ENCODE peak calls at places on chromosomes 12 and 14, in six cellular contexts. F is HEK293T; B is HAP-1; H is lower leg skin; Z is GM04504; E is stimulated activated naive B cell treated with anti-CD40 and anti-IgM and Interleukin-4, amounts not matched to agents 10 μg/mL and 1 μg/mL and 100 μg/mL, for 72 hours. U is an unnamed sample.

GRCh38 chr12:116294464-116295002 is 17.0 kb upstream of the MED13L start:
- DNase-seq in F (no peak), B (no peak), H (no peak), Z (no peak), E (no peak), U (no peak)

GRCh38 chr14:92645841-92646478 is 102.5 kb downstream of the LGMN start:
- DNase-seq in F (no peak), B (no peak), H (no peak), Z (peak), E (no peak), U (no peak)

GRCh38 chr12:24922109-24922508 is 26.8 kb downstream of the BCAT1 start:
- DNase-seq in F (no peak), B (no peak), H (no peak), Z (no peak), E (no peak), U (no peak)

GRCh38 chr14:36070056-36071043 is 106.2 kb downstream of the PTCSC3 start:
- DNase-seq in F (peak), B (peak), H (no peak), Z (peak), E (no peak), U (peak)

GRCh38 chr12:76028649-76029277 is 2.8 kb downstream of the PHLDA1 start:
- DNase-seq in F (no peak), B (no peak), H (no peak), Z (no peak), E (no peak), U (no peak)

GRCh38 chr12:58616618-58617017 is 303.7 kb downstream of the LRIG3 start:
- DNase-seq in F (no peak), B (no peak), H (no peak), Z (no peak), E (no peak), U (no peak)

GRCh38 chr14:91419044-91419397 is 1.4 kb upstream of the CCDC88C start:
- DNase-seq in F (no peak), B (no peak), H (no peak), Z (no peak), E (no peak), U (no peak)

GRCh38 chr14:53924754-53925153 is 31.9 kb downstream of the BMP4 start:
- DNase-seq in F (no peak), B (no peak), H (no peak), Z (peak), E (no peak), U (no peak)

GRCh38 chr14:23301969-23302289 is 730 bp downstream of the PPP1R3E start:
- DNase-seq in F (no peak), B (no peak), H (no peak), Z (no peak), E (no peak), U (no peak)

GRCh38 chr12:94203181-94203546 is 54.8 kb downstream of the PLXNC1 start:
- DNase-seq in F (no peak), B (no peak), H (no peak), Z (no peak), E (no peak), U (no peak)

GRCh38 chr14:53630336-53630735 is 326.3 kb downstream of the BMP4 start:
- DNase-seq in F (no peak), B (no peak), H (no peak), Z (no peak), E (no peak), U (no peak)

GRCh38 chr12:29073631-29074239 is 75.3 kb upstream of the FAR2 start:
- DNase-seq in F (peak), B (peak), H (no peak), Z (no peak), E (no peak), U (peak)

GRCh38 chr14:92451245-92451644 is 62.3 kb upstream of the RIN3 start:
- DNase-seq in F (no peak), B (no peak), H (no peak), Z (no peak), E (no peak), U (no peak)

GRCh38 chr14:22314183-22314820 is 274.7 kb downstream of the DAD1 start:
- DNase-seq in F (peak), B (peak), H (no peak), Z (peak), E (peak), U (no peak)

GRCh38 chr14:73850940-73851339 is 691 bp upstream of the PTGR2 start:
- DNase-seq in F (no peak), B (no peak), H (no peak), Z (no peak), E (no peak), U (no peak)

U was measured in T1000.